ENCODE peak calls at places on chromosomes 13 and 19, in five cellular contexts. One of them, this sample, is unnamed.
A peak's percentile ranks its signal among the peaks of the same experiment; 100 is the strongest.

GRCh38 chr13:44309771-44310767 is 63.6 kb upstream of the SERP2 start:
- DNase-seq in naive thymus-derived CD4-positive, alpha-beta T cell: no peak
- DNase-seq in ascending aorta: peak; percentile 63
- DNase-seq in CD4-positive, CD25-positive, alpha-beta regulatory T cell: no peak
- DNase-seq in heart right ventricle: peak; percentile 54
- DNase-seq in this sample: no peak

GRCh38 chr13:29081036-29081435 is 260.9 kb downstream of the MTUS2 start:
- DNase-seq in naive thymus-derived CD4-positive, alpha-beta T cell: peak; percentile 23
- DNase-seq in ascending aorta: no peak
- DNase-seq in CD4-positive, CD25-positive, alpha-beta regulatory T cell: peak; percentile 53
- DNase-seq in heart right ventricle: no peak
- DNase-seq in this sample: peak; percentile 86

GRCh38 chr13:79973533-79973963 is 367.4 kb downstream of the SPRY2 start:
- DNase-seq in naive thymus-derived CD4-positive, alpha-beta T cell: no peak
- DNase-seq in ascending aorta: no peak
- DNase-seq in CD4-positive, CD25-positive, alpha-beta regulatory T cell: no peak
- DNase-seq in heart right ventricle: peak; percentile 62
- DNase-seq in this sample: peak; percentile 64

GRCh38 chr13:104491951-104492350 is 1425.7 kb upstream of the SLC10A2 start:
- DNase-seq in naive thymus-derived CD4-positive, alpha-beta T cell: no peak
- DNase-seq in ascending aorta: no peak
- DNase-seq in CD4-positive, CD25-positive, alpha-beta regulatory T cell: no peak
- DNase-seq in heart right ventricle: no peak
- DNase-seq in this sample: no peak

GRCh38 chr13:32669030-32669646 is 82.9 kb downstream of the PDS5B start:
- DNase-seq in naive thymus-derived CD4-positive, alpha-beta T cell: peak; percentile 57
- DNase-seq in ascending aorta: no peak
- DNase-seq in CD4-positive, CD25-positive, alpha-beta regulatory T cell: peak; percentile 73
- DNase-seq in heart right ventricle: no peak
- DNase-seq in this sample: peak; percentile 87

GRCh38 chr19:31905980-31906948 is 439.1 kb upstream of the ZNF507 start:
- DNase-seq in naive thymus-derived CD4-positive, alpha-beta T cell: no peak
- DNase-seq in ascending aorta: no peak
- DNase-seq in CD4-positive, CD25-positive, alpha-beta regulatory T cell: no peak
- DNase-seq in heart right ventricle: peak; percentile 29
- DNase-seq in this sample: no peak

GRCh38 chr19:33879818-33880575 is 83.3 kb downstream of the KCTD15 start:
- DNase-seq in naive thymus-derived CD4-positive, alpha-beta T cell: no peak
- DNase-seq in ascending aorta: no peak
- DNase-seq in CD4-positive, CD25-positive, alpha-beta regulatory T cell: no peak
- DNase-seq in heart right ventricle: peak; percentile 19
- DNase-seq in this sample: no peak

GRCh38 chr13:49560270-49561063 is 24.9 kb downstream of the RCBTB1 start:
- DNase-seq in naive thymus-derived CD4-positive, alpha-beta T cell: peak; percentile 20
- DNase-seq in ascending aorta: no peak
- DNase-seq in CD4-positive, CD25-positive, alpha-beta regulatory T cell: no peak
- DNase-seq in heart right ventricle: no peak
- DNase-seq in this sample: no peak

GRCh38 chr13:23752111-23753001 is 136.8 kb downstream of the MIPEP start:
- DNase-seq in naive thymus-derived CD4-positive, alpha-beta T cell: no peak
- DNase-seq in ascending aorta: no peak
- DNase-seq in CD4-positive, CD25-positive, alpha-beta regulatory T cell: no peak
- DNase-seq in heart right ventricle: no peak
- DNase-seq in this sample: peak; percentile 75

GRCh38 chr13:90105276-90105675 is 1242.2 kb upstream of the MIR17HG start:
- DNase-seq in naive thymus-derived CD4-positive, alpha-beta T cell: no peak
- DNase-seq in ascending aorta: no peak
- DNase-seq in CD4-positive, CD25-positive, alpha-beta regulatory T cell: no peak
- DNase-seq in heart right ventricle: no peak
- DNase-seq in this sample: no peak

GRCh38 chr19:35959040-35959967 is 23.1 kb downstream of the LRFN3 start:
- DNase-seq in naive thymus-derived CD4-positive, alpha-beta T cell: peak; percentile 85
- DNase-seq in ascending aorta: no peak
- DNase-seq in CD4-positive, CD25-positive, alpha-beta regulatory T cell: peak; percentile 86
- DNase-seq in heart right ventricle: no peak
- DNase-seq in this sample: no peak

DNA sequence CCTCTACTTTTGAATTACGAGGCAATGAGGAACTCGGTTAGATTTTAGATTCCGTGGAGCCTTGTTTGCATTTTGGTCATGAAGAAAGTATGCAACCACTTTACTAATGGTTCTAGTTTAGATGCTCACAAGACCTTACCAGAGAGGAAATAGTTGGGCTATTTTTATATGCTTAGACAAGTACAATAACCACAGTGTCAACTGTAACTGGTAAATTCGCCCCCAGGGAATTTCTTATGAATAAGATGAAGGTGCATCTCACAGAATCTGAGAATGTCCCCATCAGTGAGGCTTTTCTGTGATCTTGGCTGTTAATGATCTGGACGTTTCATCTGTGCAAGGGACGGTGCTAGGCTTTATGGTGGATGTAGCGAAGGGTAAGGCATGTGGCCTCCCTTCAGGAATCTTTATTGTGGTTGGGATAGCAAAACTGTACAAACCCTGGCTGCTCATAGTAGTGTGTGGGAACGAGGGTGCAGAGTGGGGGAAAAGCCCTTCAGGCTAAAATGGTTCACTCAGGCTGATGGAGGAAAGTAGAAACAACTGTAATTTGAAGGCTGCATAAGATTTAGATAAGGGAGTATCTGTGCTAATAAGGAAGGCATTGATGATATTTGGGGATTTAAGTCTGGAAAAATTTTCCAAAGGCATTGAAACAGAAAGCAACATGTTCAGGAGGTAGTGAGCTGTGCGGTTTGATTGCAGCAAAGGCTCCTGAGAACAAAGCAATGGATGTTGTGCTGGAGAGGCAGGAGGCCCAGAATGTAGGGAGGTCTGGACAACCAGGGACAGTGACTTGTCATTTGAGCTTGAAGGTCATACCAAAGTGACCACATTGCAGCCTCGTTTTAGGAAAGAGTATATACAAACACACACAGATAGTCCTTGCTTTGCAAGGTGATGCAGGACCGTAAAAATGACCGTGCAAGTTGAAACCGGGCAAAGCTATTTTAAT is 28.4 kb downstream of the UBAC2 start:
- DNase-seq in naive thymus-derived CD4-positive, alpha-beta T cell: no peak
- DNase-seq in ascending aorta: no peak
- DNase-seq in CD4-positive, CD25-positive, alpha-beta regulatory T cell: no peak
- DNase-seq in heart right ventricle: no peak
- DNase-seq in this sample: peak; percentile 97
- H3K4me1 ChIP-seq in naive thymus-derived CD4-positive, alpha-beta T cell: peaks cover 60% of the 10 kb centered on the region
- H3K4me1 ChIP-seq in ascending aorta: no peaks in the 10 kb centered on the region
- H3K4me1 ChIP-seq in CD4-positive, CD25-positive, alpha-beta regulatory T cell: peaks cover 35% of the 10 kb centered on the region
- H3K4me1 ChIP-seq in heart right ventricle: peaks cover 51% of the 10 kb centered on the region
- H3K4me1 ChIP-seq in this sample: peaks cover 100% of the 10 kb centered on the region

GRCh38 chr13:97274782-97275252 is 52.7 kb downstream of the MBNL2 start:
- DNase-seq in naive thymus-derived CD4-positive, alpha-beta T cell: no peak
- DNase-seq in ascending aorta: no peak
- DNase-seq in CD4-positive, CD25-positive, alpha-beta regulatory T cell: no peak
- DNase-seq in heart right ventricle: no peak
- DNase-seq in this sample: no peak

GRCh38 chr13:97275775-97276501 is 53.8 kb downstream of the MBNL2 start:
- DNase-seq in naive thymus-derived CD4-positive, alpha-beta T cell: no peak
- DNase-seq in ascending aorta: no peak
- DNase-seq in CD4-positive, CD25-positive, alpha-beta regulatory T cell: no peak
- DNase-seq in heart right ventricle: no peak
- DNase-seq in this sample: peak; percentile 66

GRCh38 chr13:97273341-97273831 is 51.3 kb downstream of the MBNL2 start:
- DNase-seq in naive thymus-derived CD4-positive, alpha-beta T cell: no peak
- DNase-seq in ascending aorta: no peak
- DNase-seq in CD4-positive, CD25-positive, alpha-beta regulatory T cell: no peak
- DNase-seq in heart right ventricle: no peak
- DNase-seq in this sample: no peak

GRCh38 chr13:97276862-97277269 is 54.7 kb downstream of the MBNL2 start:
- DNase-seq in naive thymus-derived CD4-positive, alpha-beta T cell: no peak
- DNase-seq in ascending aorta: no peak
- DNase-seq in CD4-positive, CD25-positive, alpha-beta regulatory T cell: no peak
- DNase-seq in heart right ventricle: no peak
- DNase-seq in this sample: no peak

GRCh38 chr13:97275265-97275664 is 53.1 kb downstream of the MBNL2 start:
- DNase-seq in naive thymus-derived CD4-positive, alpha-beta T cell: no peak
- DNase-seq in ascending aorta: no peak
- DNase-seq in CD4-positive, CD25-positive, alpha-beta regulatory T cell: no peak
- DNase-seq in heart right ventricle: peak; percentile 51
- DNase-seq in this sample: no peak
- H3K4me1 ChIP-seq in naive thymus-derived CD4-positive, alpha-beta T cell: no peaks in the 10 kb centered on the region
- H3K4me1 ChIP-seq in ascending aorta: peaks cover 23% of the 10 kb centered on the region
- H3K4me1 ChIP-seq in CD4-positive, CD25-positive, alpha-beta regulatory T cell: peaks cover 3% of the 10 kb centered on the region
- H3K4me1 ChIP-seq in heart right ventricle: peaks cover 82% of the 10 kb centered on the region
- H3K4me1 ChIP-seq in this sample: peaks cover 9% of the 10 kb centered on the region

DNA sequence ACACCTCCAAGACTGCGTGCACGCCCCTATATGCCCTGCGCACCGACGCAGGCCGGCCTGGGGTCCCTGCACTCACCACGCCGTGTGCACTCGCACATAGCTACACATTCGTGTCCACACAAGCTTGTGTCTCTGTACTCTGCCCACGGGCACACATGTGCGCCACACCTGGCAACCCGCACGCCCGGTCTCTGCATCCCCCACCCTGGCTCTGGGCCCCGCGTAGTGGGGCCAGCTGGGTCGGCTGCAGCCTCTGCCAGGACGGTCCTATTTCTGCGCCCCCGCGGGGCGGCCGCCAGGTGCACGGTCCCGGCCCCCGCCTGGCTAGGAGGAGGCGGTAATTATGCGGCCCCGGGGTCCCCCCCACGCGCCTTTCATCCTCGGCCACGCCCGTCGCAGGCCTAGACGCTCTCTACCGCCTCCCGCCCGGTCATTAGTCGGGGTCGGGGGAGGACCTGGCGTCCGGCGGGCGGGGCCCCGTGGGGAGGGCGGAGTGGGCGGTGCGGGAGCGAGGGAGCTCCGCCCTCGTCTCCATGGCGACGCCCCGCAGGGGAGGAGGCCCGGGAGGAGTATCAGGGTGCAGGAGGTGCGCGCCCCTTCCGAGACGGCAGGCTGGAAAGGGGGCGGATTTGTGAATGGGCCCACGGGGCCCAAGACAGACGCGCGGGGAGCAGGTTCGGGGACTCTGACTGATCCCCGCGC is 2.9 kb upstream of the CIRBP start:
- DNase-seq in naive thymus-derived CD4-positive, alpha-beta T cell: peak; percentile 69
- DNase-seq in ascending aorta: peak; percentile 91
- DNase-seq in CD4-positive, CD25-positive, alpha-beta regulatory T cell: peak; percentile 90
- DNase-seq in heart right ventricle: peak; percentile 90
- DNase-seq in this sample: peak; percentile 97
- H3K4me1 ChIP-seq in naive thymus-derived CD4-positive, alpha-beta T cell: peaks cover 52% of the 10 kb centered on the region
- H3K4me1 ChIP-seq in ascending aorta: peaks cover 30% of the 10 kb centered on the region
- H3K4me1 ChIP-seq in CD4-positive, CD25-positive, alpha-beta regulatory T cell: peaks cover 65% of the 10 kb centered on the region
- H3K4me1 ChIP-seq in heart right ventricle: peaks cover 71% of the 10 kb centered on the region
- H3K4me1 ChIP-seq in this sample: peaks cover 83% of the 10 kb centered on the region

GRCh38 chr13:75511226-75511625 is 26.4 kb downstream of the COMMD6 start:
- DNase-seq in naive thymus-derived CD4-positive, alpha-beta T cell: no peak
- DNase-seq in ascending aorta: no peak
- DNase-seq in CD4-positive, CD25-positive, alpha-beta regulatory T cell: no peak
- DNase-seq in heart right ventricle: no peak
- DNase-seq in this sample: no peak

GRCh38 chr13:75508002-75508548 is 26.1 kb upstream of the TBC1D4 start:
- DNase-seq in naive thymus-derived CD4-positive, alpha-beta T cell: no peak
- DNase-seq in ascending aorta: no peak
- DNase-seq in CD4-positive, CD25-positive, alpha-beta regulatory T cell: no peak
- DNase-seq in heart right ventricle: no peak
- DNase-seq in this sample: no peak

GRCh38 chr13:75514080-75515040 is 23.3 kb downstream of the COMMD6 start:
- DNase-seq in naive thymus-derived CD4-positive, alpha-beta T cell: no peak
- DNase-seq in ascending aorta: no peak
- DNase-seq in CD4-positive, CD25-positive, alpha-beta regulatory T cell: no peak
- DNase-seq in heart right ventricle: no peak
- DNase-seq in this sample: no peak

GRCh38 chr13:75512253-75512652 is 25.4 kb downstream of the COMMD6 start:
- DNase-seq in naive thymus-derived CD4-positive, alpha-beta T cell: no peak
- DNase-seq in ascending aorta: no peak
- DNase-seq in CD4-positive, CD25-positive, alpha-beta regulatory T cell: no peak
- DNase-seq in heart right ventricle: no peak
- DNase-seq in this sample: no peak

GRCh38 chr13:75513271-75513670 is 24.4 kb downstream of the COMMD6 start:
- DNase-seq in naive thymus-derived CD4-positive, alpha-beta T cell: no peak
- DNase-seq in ascending aorta: no peak
- DNase-seq in CD4-positive, CD25-positive, alpha-beta regulatory T cell: no peak
- DNase-seq in heart right ventricle: no peak
- DNase-seq in this sample: no peak
- H3K4me1 ChIP-seq in naive thymus-derived CD4-positive, alpha-beta T cell: no peaks in the 10 kb centered on the region
- H3K4me1 ChIP-seq in ascending aorta: no peaks in the 10 kb centered on the region
- H3K4me1 ChIP-seq in CD4-positive, CD25-positive, alpha-beta regulatory T cell: no peaks in the 10 kb centered on the region
- H3K4me1 ChIP-seq in heart right ventricle: no peaks in the 10 kb centered on the region
- H3K4me1 ChIP-seq in this sample: peaks cover 8% of the 10 kb centered on the region

GRCh38 chr19:3605770-3606169 is 905 bp downstream of the TBXA2R start:
- DNase-seq in naive thymus-derived CD4-positive, alpha-beta T cell: no peak
- DNase-seq in ascending aorta: no peak
- DNase-seq in CD4-positive, CD25-positive, alpha-beta regulatory T cell: no peak
- DNase-seq in heart right ventricle: no peak
- DNase-seq in this sample: no peak
- H3K4me1 ChIP-seq in naive thymus-derived CD4-positive, alpha-beta T cell: peaks cover 22% of the 10 kb centered on the region
- H3K4me1 ChIP-seq in ascending aorta: peaks cover 50% of the 10 kb centered on the region
- H3K4me1 ChIP-seq in CD4-positive, CD25-positive, alpha-beta regulatory T cell: peaks cover 30% of the 10 kb centered on the region
- H3K4me1 ChIP-seq in heart right ventricle: peaks cover 56% of the 10 kb centered on the region
- H3K4me1 ChIP-seq in this sample: peaks cover 7% of the 10 kb centered on the region

DNA sequence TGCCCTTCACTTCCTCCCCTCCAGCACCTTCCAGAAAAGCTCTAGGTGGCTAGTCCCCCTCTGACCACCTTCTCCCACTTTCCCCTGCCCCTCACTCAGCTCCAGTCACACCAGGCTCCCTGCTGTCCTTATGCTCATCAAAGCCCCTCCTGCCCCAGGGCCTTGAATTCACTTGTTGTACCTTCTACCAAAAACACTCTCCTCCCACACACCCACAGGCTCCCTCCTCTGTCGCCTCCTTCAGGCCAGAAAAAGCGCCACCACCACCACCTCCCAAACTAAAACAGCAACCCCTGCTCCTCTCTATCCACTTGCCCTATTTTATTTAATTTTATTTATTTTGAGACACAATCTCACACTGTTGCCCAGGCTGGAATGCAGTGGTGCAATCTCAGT is 4.8 kb upstream of the CEACAM16 start:
- DNase-seq in naive thymus-derived CD4-positive, alpha-beta T cell: peak; percentile 8
- DNase-seq in ascending aorta: no peak
- DNase-seq in CD4-positive, CD25-positive, alpha-beta regulatory T cell: peak; percentile 39
- DNase-seq in heart right ventricle: no peak
- DNase-seq in this sample: no peak
- H3K4me1 ChIP-seq in naive thymus-derived CD4-positive, alpha-beta T cell: peaks cover 21% of the 10 kb centered on the region
- H3K4me1 ChIP-seq in ascending aorta: no peaks in the 10 kb centered on the region
- H3K4me1 ChIP-seq in CD4-positive, CD25-positive, alpha-beta regulatory T cell: peaks cover 17% of the 10 kb centered on the region
- H3K4me1 ChIP-seq in heart right ventricle: peaks cover 29% of the 10 kb centered on the region
- H3K4me1 ChIP-seq in this sample: no peaks in the 10 kb centered on the region

This sample was measured in Karpas-422.